ENCODE peak calls at places on chromosomes 12 and 14, in seven cellular contexts. One of them, this sample, is unnamed.
A peak's percentile ranks its signal among the peaks of the same experiment; 100 is the strongest.

GRCh38 chr14:30559638-30560071 is 697 bp downstream of the G2E3 start:
- DNase-seq in thoracic aorta: no peak
- DNase-seq in endothelial cell of umbilical vein: peak; percentile 53
- DNase-seq in right cardiac atrium: no peak
- DNase-seq in fibroblast of lung: peak; percentile 39
- DNase-seq in brain microvascular endothelial cell: peak; percentile 34
- DNase-seq in CD8-positive, alpha-beta memory T cell: no peak
- DNase-seq in this sample: no peak

GRCh38 chr14:71108398-71109114 is 201.3 kb downstream of the PCNX1 start:
- DNase-seq in thoracic aorta: no peak
- DNase-seq in endothelial cell of umbilical vein: no peak
- DNase-seq in right cardiac atrium: no peak
- DNase-seq in fibroblast of lung: no peak
- DNase-seq in brain microvascular endothelial cell: no peak
- DNase-seq in CD8-positive, alpha-beta memory T cell: no peak
- DNase-seq in this sample: no peak

GRCh38 chr14:89190779-89191513 is 226.1 kb downstream of the FOXN3 start:
- DNase-seq in thoracic aorta: no peak
- DNase-seq in endothelial cell of umbilical vein: no peak
- DNase-seq in right cardiac atrium: no peak
- DNase-seq in fibroblast of lung: no peak
- DNase-seq in brain microvascular endothelial cell: no peak
- DNase-seq in CD8-positive, alpha-beta memory T cell: no peak
- DNase-seq in this sample: no peak

GRCh38 chr14:20415723-20416622 is 2.7 kb upstream of the TEP1 start:
- DNase-seq in thoracic aorta: no peak
- DNase-seq in endothelial cell of umbilical vein: peak; percentile 75
- DNase-seq in right cardiac atrium: no peak
- DNase-seq in fibroblast of lung: peak; percentile 62
- DNase-seq in brain microvascular endothelial cell: peak; percentile 48
- DNase-seq in CD8-positive, alpha-beta memory T cell: no peak
- DNase-seq in this sample: peak; percentile 39

GRCh38 chr12:103326190-103326589 is 169.6 kb downstream of the C12orf42 start:
- DNase-seq in thoracic aorta: no peak
- DNase-seq in endothelial cell of umbilical vein: no peak
- DNase-seq in right cardiac atrium: no peak
- DNase-seq in fibroblast of lung: no peak
- DNase-seq in brain microvascular endothelial cell: no peak
- DNase-seq in CD8-positive, alpha-beta memory T cell: no peak
- DNase-seq in this sample: no peak

GRCh38 chr12:38152816-38153736 is 163.5 kb upstream of the ALG10B start:
- DNase-seq in thoracic aorta: no peak
- DNase-seq in endothelial cell of umbilical vein: no peak
- DNase-seq in right cardiac atrium: peak; percentile 62
- DNase-seq in fibroblast of lung: no peak
- DNase-seq in brain microvascular endothelial cell: no peak
- DNase-seq in CD8-positive, alpha-beta memory T cell: no peak
- DNase-seq in this sample: no peak

GRCh38 chr12:75970310-75970709 is 61.3 kb downstream of the PHLDA1 start:
- DNase-seq in thoracic aorta: no peak
- DNase-seq in endothelial cell of umbilical vein: no peak
- DNase-seq in right cardiac atrium: no peak
- DNase-seq in fibroblast of lung: no peak
- DNase-seq in brain microvascular endothelial cell: no peak
- DNase-seq in CD8-positive, alpha-beta memory T cell: no peak
- DNase-seq in this sample: no peak

GRCh38 chr14:78302841-78303240 is 132.7 kb downstream of the NRXN3 start:
- DNase-seq in thoracic aorta: no peak
- DNase-seq in endothelial cell of umbilical vein: no peak
- DNase-seq in right cardiac atrium: no peak
- DNase-seq in fibroblast of lung: no peak
- DNase-seq in brain microvascular endothelial cell: no peak
- DNase-seq in CD8-positive, alpha-beta memory T cell: no peak
- DNase-seq in this sample: no peak

GRCh38 chr12:65324056-65324455 is 45.6 kb downstream of the MSRB3 start:
- DNase-seq in thoracic aorta: no peak
- DNase-seq in endothelial cell of umbilical vein: no peak
- DNase-seq in right cardiac atrium: no peak
- DNase-seq in fibroblast of lung: peak; percentile 46
- DNase-seq in brain microvascular endothelial cell: no peak
- DNase-seq in CD8-positive, alpha-beta memory T cell: no peak
- DNase-seq in this sample: no peak

GRCh38 chr14:22399776-22400175 is 189.2 kb downstream of the DAD1 start:
- DNase-seq in thoracic aorta: no peak
- DNase-seq in endothelial cell of umbilical vein: no peak
- DNase-seq in right cardiac atrium: no peak
- DNase-seq in fibroblast of lung: no peak
- DNase-seq in brain microvascular endothelial cell: no peak
- DNase-seq in CD8-positive, alpha-beta memory T cell: no peak
- DNase-seq in this sample: no peak

GRCh38 chr14:77469041-77469440 is 11.1 kb downstream of the AHSA1 start:
- DNase-seq in thoracic aorta: no peak
- DNase-seq in endothelial cell of umbilical vein: no peak
- DNase-seq in right cardiac atrium: no peak
- DNase-seq in fibroblast of lung: no peak
- DNase-seq in brain microvascular endothelial cell: no peak
- DNase-seq in CD8-positive, alpha-beta memory T cell: no peak
- DNase-seq in this sample: no peak

DNA sequence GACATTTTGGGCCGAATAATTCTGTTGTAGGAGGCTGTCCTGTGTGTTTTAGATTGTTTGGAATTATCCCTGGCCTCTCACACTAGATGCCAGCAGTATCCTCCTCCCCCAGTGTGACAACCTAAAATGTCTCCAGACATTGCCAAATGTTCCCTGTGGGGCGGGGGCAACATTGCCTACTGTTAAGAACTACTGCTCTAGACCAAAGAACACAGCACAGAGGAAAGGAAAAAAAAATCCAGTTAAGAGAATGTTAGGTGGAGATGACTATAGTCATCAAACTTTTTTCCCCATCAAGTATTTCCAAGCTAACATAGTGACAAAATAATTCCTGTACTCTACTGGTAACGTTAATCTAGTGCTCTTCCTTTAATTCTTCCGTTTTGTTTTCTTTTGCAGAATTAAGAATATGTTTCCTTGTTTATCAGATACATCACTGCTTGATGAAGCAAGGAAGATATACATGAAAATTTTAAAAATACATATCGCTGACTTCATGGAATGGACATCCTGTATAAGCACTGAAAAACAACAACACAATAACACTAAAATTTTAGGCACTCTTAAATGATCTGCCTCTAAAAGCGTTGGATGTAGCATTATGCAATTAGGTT is 3.6 kb downstream of the CDKN1B start:
- DNase-seq in thoracic aorta: no peak
- DNase-seq in endothelial cell of umbilical vein: peak; percentile 58
- DNase-seq in right cardiac atrium: no peak
- DNase-seq in fibroblast of lung: no peak
- DNase-seq in brain microvascular endothelial cell: no peak
- DNase-seq in CD8-positive, alpha-beta memory T cell: no peak
- DNase-seq in this sample: no peak
- H3K4me3 ChIP-seq in thoracic aorta: peak overlapping the region; percentile 98
- H3K4me3 ChIP-seq in endothelial cell of umbilical vein: peak overlapping the region; percentile 95
- H3K4me3 ChIP-seq in right cardiac atrium: peak overlapping the region; percentile 21
- H3K4me3 ChIP-seq in fibroblast of lung: peak overlapping the region; percentile 1
- H3K4me3 ChIP-seq in brain microvascular endothelial cell: peak overlapping the region; percentile 27
- H3K4me3 ChIP-seq in CD8-positive, alpha-beta memory T cell: peak overlapping the region; percentile 96
- H3K4me3 ChIP-seq in this sample: peak overlapping the region; percentile 96

DNA sequence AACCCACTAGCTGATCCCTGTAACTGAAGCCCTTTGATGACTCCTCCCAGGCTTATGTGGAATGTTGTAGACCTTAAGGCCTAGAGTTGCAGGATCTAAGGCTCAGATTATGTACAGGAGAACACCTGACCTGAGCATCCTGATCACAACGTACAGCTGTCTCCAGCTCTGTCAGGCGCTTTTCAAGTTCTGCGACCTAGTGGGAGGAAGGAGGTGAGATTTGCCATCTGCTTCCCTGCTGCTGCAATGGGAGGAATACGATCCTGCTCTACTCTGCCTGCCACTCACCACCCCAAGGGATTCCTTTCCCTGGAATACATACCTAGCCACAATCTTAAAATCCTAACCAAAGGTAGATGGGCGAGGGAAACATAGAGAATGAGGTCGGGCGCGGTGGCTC is 10.5 kb downstream of the MBD6 start:
- DNase-seq in thoracic aorta: no peak
- DNase-seq in endothelial cell of umbilical vein: no peak
- DNase-seq in right cardiac atrium: no peak
- DNase-seq in fibroblast of lung: no peak
- DNase-seq in brain microvascular endothelial cell: no peak
- DNase-seq in CD8-positive, alpha-beta memory T cell: no peak
- DNase-seq in this sample: no peak
- H3K27ac ChIP-seq in thoracic aorta: no peak overlapping the region
- H3K27ac ChIP-seq in endothelial cell of umbilical vein: no peak overlapping the region
- H3K27ac ChIP-seq in right cardiac atrium: no peak overlapping the region
- H3K27ac ChIP-seq in fibroblast of lung: no peak overlapping the region
- H3K27ac ChIP-seq in brain microvascular endothelial cell: no peak overlapping the region
- H3K27ac ChIP-seq in CD8-positive, alpha-beta memory T cell: no peak overlapping the region
- H3K27ac ChIP-seq in this sample: no peak overlapping the region

DNA sequence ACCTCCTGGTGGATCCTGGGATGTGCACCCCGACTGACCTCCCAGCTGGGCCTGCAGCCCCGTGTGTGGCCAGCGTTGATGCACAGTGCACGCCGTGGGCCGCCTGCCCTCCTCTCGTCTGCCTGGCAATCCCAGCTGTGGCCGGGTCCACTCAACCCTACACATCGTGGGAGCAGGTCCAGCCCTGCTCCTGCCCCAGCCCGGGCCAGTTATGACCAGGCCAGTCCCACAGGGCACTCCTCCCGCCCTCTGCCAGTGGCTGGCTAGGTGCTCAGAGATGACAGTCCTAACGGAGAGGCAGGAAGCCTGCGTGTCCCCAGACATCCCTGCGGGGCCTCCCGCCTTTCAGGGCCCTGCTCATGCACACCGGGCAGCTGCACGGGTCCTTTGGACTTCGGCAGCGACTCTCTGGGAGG is 10.8 kb downstream of the GALNT9 start:
- DNase-seq in thoracic aorta: no peak
- DNase-seq in endothelial cell of umbilical vein: no peak
- DNase-seq in right cardiac atrium: peak; percentile 33
- DNase-seq in fibroblast of lung: no peak
- DNase-seq in brain microvascular endothelial cell: no peak
- DNase-seq in CD8-positive, alpha-beta memory T cell: no peak
- DNase-seq in this sample: no peak
- H3K27me3 ChIP-seq in thoracic aorta: no peaks in the 10 kb centered on the region
- H3K27me3 ChIP-seq in endothelial cell of umbilical vein: no peaks in the 10 kb centered on the region
- H3K27me3 ChIP-seq in right cardiac atrium: no peaks in the 10 kb centered on the region
- H3K27me3 ChIP-seq in fibroblast of lung: no peaks in the 10 kb centered on the region
- H3K27me3 ChIP-seq in brain microvascular endothelial cell: peaks cover 11% of the 10 kb centered on the region
- H3K27me3 ChIP-seq in CD8-positive, alpha-beta memory T cell: no peaks in the 10 kb centered on the region
- H3K27me3 ChIP-seq in this sample: no peaks in the 10 kb centered on the region

DNA sequence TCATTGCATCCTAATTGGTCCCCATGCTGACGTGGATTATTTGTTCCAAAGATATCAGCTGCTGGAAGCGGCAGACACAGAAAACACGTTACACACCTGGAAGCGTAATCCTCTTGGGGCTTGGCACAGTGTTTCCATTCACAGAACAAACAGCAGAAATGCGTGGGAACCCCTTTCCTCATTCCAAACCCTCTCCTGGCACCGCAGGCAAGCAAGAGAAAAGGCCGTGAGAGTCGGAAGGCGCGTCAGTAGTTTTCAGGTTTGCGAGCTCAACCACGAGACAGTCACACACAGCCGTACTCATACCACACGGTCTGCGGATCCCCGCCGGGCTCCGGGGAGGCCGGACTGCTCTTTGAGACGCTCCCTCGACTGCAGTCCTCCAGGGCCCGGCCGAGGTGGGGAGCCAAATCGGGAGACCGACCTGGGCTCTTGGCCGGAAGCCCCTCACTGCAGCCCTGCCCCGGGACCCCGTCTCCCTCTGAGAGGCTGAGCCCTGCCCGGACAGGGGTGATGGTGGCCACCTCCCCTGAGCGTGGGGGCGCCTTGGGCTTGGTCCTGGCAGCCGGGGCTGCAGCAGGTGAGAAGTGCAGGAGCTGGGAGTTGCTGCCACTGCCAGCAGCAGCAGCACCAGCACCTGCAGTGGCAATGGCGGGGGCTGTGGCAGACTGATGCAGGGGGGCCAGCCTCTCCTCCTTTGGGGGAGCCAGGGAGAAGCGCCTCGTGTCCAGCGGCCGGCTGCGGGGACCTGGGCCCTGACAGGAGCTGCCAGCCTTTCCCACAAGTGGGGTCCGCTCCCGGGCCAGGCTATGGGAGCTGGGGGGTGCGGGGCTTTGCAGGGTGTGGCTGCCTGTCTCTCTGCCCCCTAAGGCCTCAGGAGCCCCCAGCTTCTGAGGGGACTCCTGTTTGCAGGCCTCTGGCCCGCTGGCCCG is 28.1 kb upstream of the GPR68 start:
- DNase-seq in thoracic aorta: no peak
- DNase-seq in endothelial cell of umbilical vein: no peak
- DNase-seq in right cardiac atrium: peak; percentile 52
- DNase-seq in fibroblast of lung: no peak
- DNase-seq in brain microvascular endothelial cell: no peak
- DNase-seq in CD8-positive, alpha-beta memory T cell: no peak
- DNase-seq in this sample: no peak
- H3K4me3 ChIP-seq in thoracic aorta: no peak overlapping the region
- H3K4me3 ChIP-seq in endothelial cell of umbilical vein: no peak overlapping the region
- H3K4me3 ChIP-seq in right cardiac atrium: no peak overlapping the region
- H3K4me3 ChIP-seq in fibroblast of lung: no peak overlapping the region
- H3K4me3 ChIP-seq in brain microvascular endothelial cell: no peak overlapping the region
- H3K4me3 ChIP-seq in CD8-positive, alpha-beta memory T cell: no peak overlapping the region
- H3K4me3 ChIP-seq in this sample: no peak overlapping the region

GRCh38 chr12:56931474-56931978 is 2.7 kb downstream of the SDR9C7 start:
- DNase-seq in thoracic aorta: no peak
- DNase-seq in endothelial cell of umbilical vein: peak; percentile 5
- DNase-seq in right cardiac atrium: no peak
- DNase-seq in fibroblast of lung: peak; percentile 58
- DNase-seq in brain microvascular endothelial cell: peak; percentile 8
- DNase-seq in CD8-positive, alpha-beta memory T cell: no peak
- DNase-seq in this sample: no peak
- H3K27ac ChIP-seq in thoracic aorta: no peak overlapping the region
- H3K27ac ChIP-seq in endothelial cell of umbilical vein: no peak overlapping the region
- H3K27ac ChIP-seq in right cardiac atrium: peak overlapping the region; percentile 19
- H3K27ac ChIP-seq in fibroblast of lung: no peak overlapping the region
- H3K27ac ChIP-seq in brain microvascular endothelial cell: no peak overlapping the region
- H3K27ac ChIP-seq in CD8-positive, alpha-beta memory T cell: peak overlapping the region; percentile 62
- H3K27ac ChIP-seq in this sample: no peak overlapping the region

GRCh38 chr12:13367973-13368372 is 171.4 kb downstream of the EMP1 start:
- DNase-seq in thoracic aorta: no peak
- DNase-seq in endothelial cell of umbilical vein: no peak
- DNase-seq in right cardiac atrium: peak; percentile 64
- DNase-seq in fibroblast of lung: no peak
- DNase-seq in brain microvascular endothelial cell: no peak
- DNase-seq in CD8-positive, alpha-beta memory T cell: no peak
- DNase-seq in this sample: no peak
- H3K27me3 ChIP-seq in thoracic aorta: no peaks in the 10 kb centered on the region
- H3K27me3 ChIP-seq in endothelial cell of umbilical vein: no peaks in the 10 kb centered on the region
- H3K27me3 ChIP-seq in right cardiac atrium: no peaks in the 10 kb centered on the region
- H3K27me3 ChIP-seq in fibroblast of lung: no peaks in the 10 kb centered on the region
- H3K27me3 ChIP-seq in brain microvascular endothelial cell: no peaks in the 10 kb centered on the region
- H3K27me3 ChIP-seq in CD8-positive, alpha-beta memory T cell: no peaks in the 10 kb centered on the region
- H3K27me3 ChIP-seq in this sample: no peaks in the 10 kb centered on the region

DNA sequence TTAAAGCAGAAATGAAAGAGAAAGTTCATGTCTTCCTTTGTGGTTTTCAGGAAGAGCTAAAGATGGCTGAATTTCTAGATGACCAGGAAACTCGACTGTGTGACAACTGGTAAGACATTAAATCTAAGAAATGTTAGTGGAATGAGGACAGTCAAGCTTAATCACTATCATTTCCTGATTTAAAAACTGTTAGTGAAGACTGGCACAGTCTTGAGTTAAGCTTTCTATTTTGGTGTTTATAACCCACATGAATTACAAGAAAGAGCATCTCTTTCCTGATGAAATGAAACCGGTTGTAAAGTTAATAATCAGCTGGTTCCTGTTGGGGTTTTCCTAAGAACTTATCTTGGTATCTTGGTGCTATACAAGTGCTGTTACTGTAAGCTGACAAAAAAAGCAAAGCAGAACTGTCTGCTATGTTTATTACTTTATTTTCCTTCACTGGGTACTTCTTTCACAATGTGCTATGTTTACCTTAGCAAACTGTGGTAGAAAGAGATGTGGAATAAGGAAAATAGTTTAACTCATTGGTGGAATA is 5.2 kb downstream of the TRAFD1 start:
- DNase-seq in thoracic aorta: no peak
- DNase-seq in endothelial cell of umbilical vein: peak; percentile 72
- DNase-seq in right cardiac atrium: no peak
- DNase-seq in fibroblast of lung: peak; percentile 41
- DNase-seq in brain microvascular endothelial cell: no peak
- DNase-seq in CD8-positive, alpha-beta memory T cell: no peak
- DNase-seq in this sample: no peak
- H3K4me3 ChIP-seq in thoracic aorta: peak overlapping the region; percentile 55
- H3K4me3 ChIP-seq in endothelial cell of umbilical vein: peak overlapping the region; percentile 1
- H3K4me3 ChIP-seq in right cardiac atrium: peak overlapping the region; percentile 40
- H3K4me3 ChIP-seq in fibroblast of lung: no peak overlapping the region
- H3K4me3 ChIP-seq in brain microvascular endothelial cell: no peak overlapping the region
- H3K4me3 ChIP-seq in CD8-positive, alpha-beta memory T cell: peak overlapping the region; percentile 35
- H3K4me3 ChIP-seq in this sample: peak overlapping the region; percentile 24

This sample was measured in CD8-positive, alpha-beta T cell.